ENCODE peak calls at places on chromosomes 7 and 10, in eight cellular contexts. U, B, R, Q, N, M, V and K are unnamed samples.

GRCh38 chr7:91034459-91035368 is 229.5 kb upstream of the FZD1 start:
- DNase-seq in R (no peak), B (peak; percentile 44), V (peak; percentile 3), N (no peak), Q (no peak), U (peak; percentile 28), M (peak; percentile 61), K (peak; percentile 55)

GRCh38 chr10:101570764-101571572 is 17.1 kb downstream of the POLL start:
- DNase-seq in B (no peak), R (peak; percentile 84), U (no peak), N (no peak), V (no peak), M (no peak), Q (no peak), K (no peak)

GRCh38 chr10:119896937-119897336 is 4.4 kb downstream of the SEC23IP start:
- DNase-seq in U (no peak), R (no peak), M (no peak), B (no peak), Q (no peak), N (peak; percentile 84), V (no peak), K (no peak)

GRCh38 chr7:87420173-87420572 is 55.3 kb downstream of the ABCB4 start:
- DNase-seq in R (no peak), V (no peak), N (no peak), U (no peak), B (no peak), M (no peak), Q (no peak), K (no peak)

GRCh38 chr7:130037703-130038102 is 13.5 kb downstream of the ZC3HC1 start:
- DNase-seq in V (no peak), N (no peak), U (no peak), Q (no peak), B (no peak), R (no peak), M (peak; percentile 12), K (peak; percentile 12)

GRCh38 chr7:119802147-119802546 is 470.8 kb upstream of the KCND2 start:
- DNase-seq in M (no peak), B (no peak), U (no peak), N (no peak), Q (no peak), V (no peak), R (no peak), K (no peak)

GRCh38 chr7:55019691-55020480 is 1.1 kb downstream of the EGFR start:
- DNase-seq in Q (no peak), N (peak; percentile 58), M (no peak), R (peak; percentile 81), B (no peak), V (peak; percentile 62), U (no peak), K (no peak)

GRCh38 chr10:71970331-71970730 is 6.1 kb downstream of the CHST3 start:
- DNase-seq in M (no peak), N (peak; percentile 60), B (no peak), Q (no peak), R (no peak), U (no peak), V (peak; percentile 62), K (no peak)

GRCh38 chr10:21217748-21218367 is 307.6 kb downstream of the SKIDA1 start:
- DNase-seq in Q (no peak), M (no peak), U (no peak), R (no peak), V (no peak), B (no peak), N (no peak), K (no peak)
- TF ChIP-seq CTCF in Q (no peak), M (no peak), U (no peak), R (no peak), V (no peak), B (no peak), N (no peak), K (no peak)

DNA sequence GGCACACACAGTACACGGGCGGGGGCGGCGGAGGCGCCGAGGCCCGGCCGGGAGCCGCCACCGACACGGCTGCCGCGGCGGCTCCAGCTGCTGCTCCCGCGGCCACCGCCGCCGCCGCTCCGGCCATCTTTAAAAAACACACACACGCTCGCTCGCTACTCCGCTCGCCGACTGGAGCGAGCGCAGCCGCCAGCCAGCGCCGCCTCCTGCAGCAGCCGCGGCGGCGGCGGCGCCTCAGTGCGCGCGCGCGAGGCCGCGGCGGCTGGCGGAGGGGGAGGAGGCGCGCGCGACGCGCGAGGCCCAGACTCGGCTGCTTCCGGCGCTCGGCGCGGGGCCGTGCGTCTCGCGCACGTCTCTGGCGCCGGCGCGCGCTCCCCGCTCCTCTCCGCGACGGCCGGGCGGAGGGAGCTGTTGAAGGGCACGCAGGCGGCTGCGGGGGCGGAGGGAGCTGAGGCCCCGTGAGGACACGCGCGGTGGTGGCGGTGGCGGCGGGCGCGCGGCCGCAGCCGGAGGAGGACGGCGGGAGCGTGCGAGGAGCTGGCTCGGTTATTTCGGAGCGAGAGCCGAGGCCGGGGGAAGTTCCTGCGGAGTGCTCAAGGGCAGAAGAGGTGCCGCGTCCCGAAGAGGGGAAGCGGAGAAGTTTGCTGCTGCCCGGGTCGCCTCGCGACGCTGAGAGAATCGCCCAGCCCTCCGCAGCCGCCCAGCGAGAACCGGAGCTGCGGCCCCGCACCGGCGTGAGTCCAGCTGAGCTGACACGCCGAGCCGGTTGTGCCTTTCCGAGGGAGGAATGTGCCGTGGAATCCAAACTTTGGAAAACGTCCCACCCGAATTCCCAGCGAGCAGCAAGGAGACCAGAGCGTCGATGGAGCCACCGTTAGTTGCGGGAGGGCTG is at the start of gene KDM7A:
- DNase-seq in U (peak; percentile 69), N (peak; percentile 97), Q (peak; percentile 36), V (peak; percentile 72), B (peak; percentile 72), M (peak; percentile 91), R (peak; percentile 98), K (peak; percentile 79)
- TF ChIP-seq CTCF in U (no peak), N (no peak), Q (no peak), V (no peak), B (no peak), M (no peak), R (peak; percentile 10), K (no peak)

GRCh38 chr7:152924238-152924637 is 164.7 kb downstream of the ACTR3B start:
- DNase-seq in R (no peak), M (no peak), U (no peak), B (no peak), V (no peak), Q (no peak), N (no peak), K (no peak)

GRCh38 chr7:152923711-152924110 is 164.2 kb downstream of the ACTR3B start:
- DNase-seq in B (no peak), N (no peak), V (no peak), Q (no peak), M (no peak), R (no peak), U (no peak), K (no peak)

GRCh38 chr7:152924826-152925411 is 165.4 kb downstream of the ACTR3B start:
- DNase-seq in B (no peak), V (no peak), N (no peak), U (no peak), Q (no peak), M (no peak), R (no peak), K (no peak)

GRCh38 chr7:152922318-152923081 is 162.9 kb downstream of the ACTR3B start:
- DNase-seq in M (no peak), U (no peak), R (no peak), Q (no peak), V (no peak), N (no peak), B (no peak), K (no peak)

DNA sequence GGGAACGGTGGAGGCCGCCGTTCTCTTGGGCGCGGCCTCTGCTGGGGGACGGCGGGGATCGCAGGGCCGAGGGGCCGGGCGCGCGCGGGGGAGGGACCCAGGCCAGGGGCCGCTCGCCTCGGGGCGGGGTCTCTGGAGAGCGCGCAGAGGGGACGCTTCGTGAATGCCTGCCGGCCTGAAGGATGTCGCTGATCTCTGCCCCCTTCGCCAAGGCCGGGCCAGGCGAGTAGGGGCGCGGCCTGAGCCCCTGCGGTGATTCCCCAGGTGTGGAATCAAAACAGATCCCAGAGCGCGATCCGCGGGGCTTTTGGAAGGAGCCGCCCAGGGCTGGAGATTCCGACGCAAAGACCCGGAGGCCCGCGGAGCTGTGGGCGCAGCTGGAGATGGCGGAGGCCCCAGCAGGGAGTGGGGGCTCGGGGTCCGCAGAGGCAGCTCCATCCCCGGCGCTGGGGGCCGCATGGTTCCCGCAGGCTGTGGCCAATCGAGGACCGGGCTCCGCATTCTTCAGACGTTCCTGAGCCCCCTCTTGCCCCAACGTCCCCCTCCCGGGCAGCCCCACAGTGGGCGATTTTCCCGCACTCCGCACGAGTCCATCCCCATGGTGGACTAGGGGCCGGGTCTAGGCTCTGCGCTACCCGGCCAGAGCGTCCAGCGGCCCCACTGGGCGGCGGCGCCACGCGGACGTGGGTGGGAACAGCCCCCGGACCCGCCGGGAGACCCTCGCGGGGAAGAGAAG is 166.0 kb downstream of the ACTR3B start:
- DNase-seq in V (no peak), R (peak; percentile 79), Q (no peak), M (no peak), N (no peak), U (no peak), B (no peak), K (no peak)
- TF ChIP-seq CTCF in V (no peak), R (no peak), Q (no peak), M (no peak), N (no peak), U (no peak), B (no peak), K (no peak)

DNA sequence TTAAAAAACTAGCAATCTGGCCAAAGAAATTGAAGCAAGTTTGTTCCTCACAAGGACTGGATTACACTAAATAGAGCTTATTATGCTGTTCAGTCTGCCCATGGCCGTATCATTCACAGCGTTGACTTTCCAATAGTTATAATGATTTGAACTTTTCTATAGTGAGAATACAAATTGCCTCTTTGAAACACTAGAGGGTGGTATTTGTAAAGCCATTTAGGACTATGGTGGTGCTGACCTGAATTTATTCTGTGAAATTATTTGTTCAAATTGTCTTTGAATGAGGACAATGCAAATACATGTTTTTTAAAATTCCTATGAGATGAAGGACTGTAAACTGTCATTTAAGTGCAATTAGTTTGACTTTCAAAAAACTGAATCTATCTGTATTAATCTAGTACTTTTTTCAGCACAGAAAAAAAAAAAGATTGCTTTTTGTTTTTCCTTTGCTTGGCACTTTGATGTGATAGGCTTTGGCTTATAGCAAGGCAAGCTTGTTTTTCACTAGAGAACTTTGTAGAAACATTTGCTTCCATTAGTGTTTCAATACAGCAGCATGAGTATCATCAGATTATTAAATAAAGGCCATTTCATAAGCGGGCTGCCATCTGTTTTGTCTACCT is 122.6 kb upstream of the TMEM229A start:
- DNase-seq in N (no peak), R (no peak), U (peak; percentile 15), Q (no peak), V (peak; percentile 5), B (peak; percentile 37), M (peak; percentile 8), K (no peak)
- TF ChIP-seq CTCF in N (peak; percentile 25), R (no peak), U (peak; percentile 45), Q (peak; percentile 30), V (peak; percentile 44), B (peak; percentile 42), M (peak; percentile 71), K (peak; percentile 69)

GRCh38 chr7:47337531-47337930 is 244.4 kb downstream of the TNS3 start:
- DNase-seq in B (no peak), Q (no peak), U (no peak), V (no peak), R (no peak), N (no peak), M (peak; percentile 6), K (no peak)
- TF ChIP-seq CTCF in B (no peak), Q (no peak), U (no peak), V (no peak), R (no peak), N (no peak), M (no peak), K (no peak)